ENCODE peak calls at places on chromosome 4, in nine cellular contexts. M, P, Z, O, R, D, L, C and Y are unnamed samples.

GRCh38 chr4:160370046-160370445 is 1267.2 kb downstream of the RAPGEF2 start:
- DNase-seq in O (peak), C (peak), L (peak), R (no peak), M (no peak), P (no peak), D (no peak), Z (no peak), Y (no peak)

GRCh38 chr4:56958111-56958517 is 19.3 kb downstream of the NOA1 start:
- DNase-seq in O (peak), Z (peak), L (peak), C (peak), R (no peak), P (peak), M (peak), D (peak), Y (no peak)

GRCh38 chr4:109406337-109406931 is 27.2 kb upstream of the SEC24B start:
- DNase-seq in L (peak), R (no peak), D (peak), P (peak), C (peak), Z (peak), O (peak), M (peak), Y (no peak)

GRCh38 chr4:8694226-8694625 is 101.7 kb downstream of the CPZ start:
- DNase-seq in Z (no peak), L (no peak), R (no peak), D (no peak), O (no peak), C (no peak), M (no peak), P (no peak), Y (no peak)

GRCh38 chr4:112127736-112128322 is 17.4 kb upstream of the FAM241A start:
- DNase-seq in M (peak), D (no peak), Z (peak), P (no peak), L (no peak), O (no peak), C (peak), R (no peak), Y (no peak)

GRCh38 chr4:139389102-139389501 is 64.8 kb upstream of the RAB33B start:
- DNase-seq in D (no peak), Z (no peak), R (no peak), C (no peak), M (no peak), L (no peak), O (no peak), P (no peak), Y (no peak)

GRCh38 chr4:6693274-6694176 is at the start of gene S100P:
- DNase-seq in P (no peak), C (no peak), L (no peak), O (peak), R (no peak), M (no peak), Z (no peak), D (no peak), Y (no peak)

GRCh38 chr4:14289708-14290107 is 662.2 kb upstream of the BOD1L1 start:
- DNase-seq in P (no peak), C (peak), L (no peak), R (no peak), D (no peak), O (no peak), M (peak), Z (peak), Y (no peak)